ENCODE peak calls at places on chromosomes 11 and 22, in five cellular contexts. T is non-pigmented ciliary epithelial cell; D is iris pigment epithelial cell; J is stimulated activated naive CD8-positive, alpha-beta T cell treated with anti-CD3 and anti-CD28 coated beads, Interleukin-15, Interleukin-2, amounts not matched to agents 100 U/mL and 50 U/mL, for 24 hours; G is AG09309. O is an unnamed sample.

GRCh38 chr11:46293616-46294015 is 16.2 kb downstream of the CREB3L1 start:
- DNase-seq in T (peak), J (no peak), G (peak), D (peak), O (peak)

GRCh38 chr22:45397806-45398205 is 15.6 kb downstream of the SMC1B start:
- DNase-seq in G (no peak), J (no peak), D (no peak), T (no peak), O (no peak)

GRCh38 chr11:26227311-26227710 is 104.6 kb upstream of the ANO3 start:
- DNase-seq in G (peak), D (peak), T (peak), J (no peak), O (no peak)

GRCh38 chr11:88489030-88489429 is 151.5 kb upstream of the CTSC start:
- DNase-seq in D (peak), T (no peak), J (no peak), G (no peak), O (no peak)

GRCh38 chr11:57458410-57459111 is 1.8 kb upstream of the RTN4RL2 start:
- DNase-seq in D (no peak), G (no peak), T (no peak), J (peak), O (no peak)

GRCh38 chr22:22079404-22080148 is 97.0 kb upstream of the TOP3B start:
- DNase-seq in D (no peak), T (no peak), J (no peak), G (no peak), O (no peak)

GRCh38 chr11:116558504-116559252 is 214.1 kb downstream of the BUD13 start:
- DNase-seq in J (no peak), G (no peak), T (peak), D (no peak), O (no peak)

GRCh38 chr22:19694696-19695095 is 19.6 kb upstream of the SEPTIN5 start:
- DNase-seq in J (no peak), D (no peak), T (no peak), G (no peak), O (no peak)

GRCh38 chr22:23831781-23832180 is 7.0 kb downstream of the DERL3 start:
- DNase-seq in J (no peak), G (no peak), T (no peak), D (no peak), O (no peak)

O was measured in retinal pigment epithelial cell.